ENCODE peak calls at places on chromosomes 16 and 17, in four cellular contexts. L, P, Y and O are unnamed samples. For H4K20me1, the result is how much of the 10 kb centered on the place peaks cover.

GRCh38 chr17:58172369-58173071 is 5.7 kb downstream of the OR4D2 start:
- DNase-seq in L (peak), P (peak), Y (peak), O (peak)

GRCh38 chr16:57128787-57129389 is 36.5 kb downstream of the CPNE2 start:
- DNase-seq in L (no peak), Y (peak), P (no peak), O (no peak)

GRCh38 chr16:84963046-84963445 is 48.3 kb downstream of the ZDHHC7 start:
- DNase-seq in Y (no peak), L (no peak), P (no peak), O (no peak)

GRCh38 chr16:88759976-88760350 is 25.1 kb downstream of the PIEZO1 start:
- DNase-seq in L (no peak), P (no peak), Y (no peak), O (no peak)

GRCh38 chr16:11681977-11682654 is 13.9 kb downstream of the SNN start:
- DNase-seq in P (no peak), L (no peak), Y (no peak), O (no peak)

GRCh38 chr16:81539009-81539820 is 94.6 kb downstream of the CMIP start:
- DNase-seq in Y (no peak), P (no peak), L (no peak), O (peak)

GRCh38 chr17:43556292-43556691 is 10.2 kb upstream of the ETV4 start:
- DNase-seq in P (peak), Y (no peak), L (no peak), O (no peak)

GRCh38 chr16:83807710-83808572 is at the start of gene HSBP1:
- DNase-seq in P (peak), L (peak), Y (peak), O (peak)

GRCh38 chr17:81832608-81833159 is 407 bp downstream of the MCRIP1 start:
- DNase-seq in P (peak), L (no peak), Y (no peak), O (peak)

GRCh38 chr17:50550661-50551432 is 3.9 kb downstream of the SPATA20 start:
- DNase-seq in Y (no peak), P (peak), L (peak), O (peak)

GRCh38 chr16:23290189-23291062 is 11.7 kb upstream of the SCNN1B start:
- DNase-seq in Y (no peak), L (no peak), P (no peak), O (no peak)

GRCh38 chr16:88902744-88903143 is 36.3 kb upstream of the PABPN1L start:
- DNase-seq in P (no peak), L (no peak), Y (no peak), O (no peak)

GRCh38 chr16:81796585-81797346 is 17.7 kb downstream of the PLCG2 start:
- DNase-seq in Y (no peak), P (no peak), L (no peak), O (no peak)

GRCh38 chr16:10678655-10679054 is 16.1 kb downstream of the TEKT5 start:
- DNase-seq in Y (no peak), P (no peak), L (no peak), O (no peak)

GRCh38 chr17:31919802-31920525 is 16.8 kb upstream of the SUZ12 start:
- DNase-seq in P (no peak), Y (no peak), L (peak), O (no peak)

GRCh38 chr17:74203439-74204240 is at the start of gene RPL38:
- DNase-seq in Y (peak), L (peak), P (peak), O (peak)
- TF ChIP-seq REST in Y (peak), L (peak), P (no peak), O (peak)

GRCh38 chr17:6706996-6707395 is 6.2 kb downstream of the SLC13A5 start:
- DNase-seq in Y (no peak), L (no peak), P (no peak), O (no peak)
- TF ChIP-seq USF2 in Y (no peak), L (no peak), P (no peak), O (no peak)

DNA sequence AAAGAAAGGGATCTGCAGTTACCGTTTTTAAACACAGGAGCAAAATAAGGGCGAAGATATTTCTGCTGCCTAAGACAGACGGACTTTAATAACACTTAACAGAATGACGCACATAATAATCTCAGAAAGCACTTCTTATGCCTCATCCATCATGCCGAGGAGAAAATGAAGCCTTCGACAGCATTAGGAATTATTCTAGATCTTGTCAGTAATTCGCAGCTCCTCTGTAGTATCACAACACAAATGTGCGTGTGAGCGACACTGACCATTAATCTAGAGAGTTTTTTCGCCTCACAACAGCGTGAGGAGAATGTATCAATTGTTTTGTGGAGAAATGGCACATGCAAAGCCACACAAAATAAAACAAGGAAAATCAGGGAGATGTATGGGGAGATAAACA is 410.2 kb upstream of the PSMD7 start:
- DNase-seq in L (no peak), P (no peak), Y (no peak), O (no peak)
- H4K20me1 ChIP-seq in L (under half), P (under half), Y (under half), O (under half)

DNA sequence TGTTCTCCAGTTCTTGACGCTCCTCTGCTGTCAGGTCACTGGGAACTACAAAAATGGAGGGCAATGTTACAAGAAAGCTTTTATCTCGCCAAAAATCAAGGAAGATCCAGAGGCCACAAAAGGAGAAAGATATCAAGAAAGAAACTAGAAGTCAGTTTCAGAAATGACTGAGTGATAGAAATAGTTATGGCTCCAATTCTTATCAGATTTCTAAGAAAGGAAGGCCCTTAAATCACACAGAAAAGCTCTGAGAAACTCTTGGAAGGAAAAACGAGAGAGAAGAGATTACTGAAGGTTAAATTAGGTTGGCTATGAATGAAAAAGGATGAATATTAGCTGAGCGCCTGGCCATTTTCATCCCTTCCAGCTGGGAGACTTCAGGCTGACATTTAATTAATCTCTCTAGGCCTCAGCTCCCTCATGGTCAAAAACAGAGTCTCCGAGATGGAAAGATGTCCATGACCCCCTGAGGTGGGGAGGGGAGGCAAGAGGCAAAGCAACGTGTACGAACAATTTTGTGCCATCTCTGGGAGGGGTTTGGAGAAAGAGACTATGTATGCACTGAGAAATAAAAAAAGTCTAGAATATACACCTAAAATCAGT is 72.3 kb downstream of the CYTH1 start:
- DNase-seq in P (no peak), L (no peak), Y (no peak), O (no peak)
- TF ChIP-seq REST in P (no peak), L (no peak), Y (no peak), O (no peak)

GRCh38 chr17:77498875-77499698 is 358.3 kb downstream of the SEC14L1 start:
- DNase-seq in L (no peak), Y (no peak), P (no peak), O (peak)

GRCh38 chr17:77501751-77502625 is 361.2 kb downstream of the SEC14L1 start:
- DNase-seq in L (no peak), P (no peak), Y (no peak), O (peak)

GRCh38 chr17:77502626-77503292 is 362.0 kb downstream of the SEC14L1 start:
- DNase-seq in Y (no peak), L (no peak), P (no peak), O (peak)

GRCh38 chr17:77499699-77500435 is 359.1 kb downstream of the SEC14L1 start:
- DNase-seq in L (no peak), P (no peak), Y (no peak), O (peak)

DNA sequence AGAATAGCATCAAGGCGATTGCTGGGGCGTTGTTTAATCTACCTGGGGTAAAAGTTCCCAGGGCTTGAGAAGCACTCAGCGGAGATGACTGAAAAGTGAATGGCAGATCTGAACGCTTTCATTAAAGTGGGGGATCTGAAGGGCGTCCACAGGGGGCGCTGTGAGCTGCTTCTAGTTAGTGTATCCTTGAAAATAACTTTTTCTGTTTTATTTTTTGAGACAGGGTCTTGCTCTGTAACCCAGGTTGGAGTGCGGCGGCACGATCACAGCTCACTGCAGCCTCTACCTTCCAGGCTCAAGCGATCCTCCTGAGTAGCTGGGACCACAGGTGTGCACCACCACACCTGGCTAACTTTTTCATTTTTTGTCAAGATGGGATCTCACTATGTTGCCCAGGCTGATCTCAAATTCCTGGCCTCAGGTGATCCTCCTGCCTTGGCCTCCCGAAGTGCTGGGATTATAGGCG is 360.4 kb downstream of the SEC14L1 start:
- DNase-seq in L (peak), P (peak), Y (no peak), O (peak)
- TF ChIP-seq USF2 in L (no peak), P (no peak), Y (no peak), O (no peak)